ENCODE peak calls at places on chromosomes 1 and 21, in six cellular contexts. T, E, L, N, O and J are unnamed samples. For H3K4me1, the result is how much of the 10 kb centered on the place peaks cover.

GRCh38 chr1:245153081-245153644 is 1.6 kb upstream of the KIF26B start:
- DNase-seq in T (no peak), E (peak), L (peak), N (peak), O (peak), J (peak)

GRCh38 chr1:85952460-85952859 is 204.1 kb downstream of the COL24A1 start:
- DNase-seq in T (no peak), E (no peak), L (no peak), N (peak), O (no peak), J (no peak)

GRCh38 chr1:3245768-3246167 is 176.8 kb downstream of the PRDM16 start:
- DNase-seq in T (no peak), E (no peak), L (no peak), N (no peak), O (no peak), J (no peak)

GRCh38 chr21:26888256-26888655 is 43.0 kb upstream of the ADAMTS1 start:
- DNase-seq in T (no peak), E (no peak), L (no peak), N (no peak), O (no peak), J (no peak)

GRCh38 chr1:162498442-162498785 is 796 bp downstream of the UHMK1 start:
- DNase-seq in T (no peak), E (no peak), L (no peak), N (peak), O (no peak), J (no peak)

GRCh38 chr1:27350673-27351540 is 9.1 kb downstream of the SYTL1 start:
- DNase-seq in T (no peak), E (peak), L (no peak), N (no peak), O (peak), J (peak)

GRCh38 chr1:160099716-160100375 is 1.4 kb upstream of the IGSF8 start:
- DNase-seq in T (no peak), E (no peak), L (no peak), N (no peak), O (no peak), J (no peak)

GRCh38 chr1:109399326-109399957 is 1.7 kb upstream of the SORT1 start:
- DNase-seq in T (no peak), E (no peak), L (no peak), N (peak), O (peak), J (no peak)

GRCh38 chr1:196777603-196778002 is 3.0 kb downstream of the CFHR3 start:
- DNase-seq in T (no peak), E (no peak), L (no peak), N (no peak), O (no peak), J (no peak)

GRCh38 chr1:196774195-196774594 is 445 bp upstream of the CFHR3 start:
- DNase-seq in T (no peak), E (no peak), L (no peak), N (no peak), O (no peak), J (no peak)

GRCh38 chr1:196773713-196774112 is 927 bp upstream of the CFHR3 start:
- DNase-seq in T (no peak), E (no peak), L (no peak), N (no peak), O (no peak), J (no peak)

GRCh38 chr1:196774603-196775002 is at the start of gene CFHR3:
- DNase-seq in T (no peak), E (no peak), L (no peak), N (no peak), O (no peak), J (no peak)

DNA sequence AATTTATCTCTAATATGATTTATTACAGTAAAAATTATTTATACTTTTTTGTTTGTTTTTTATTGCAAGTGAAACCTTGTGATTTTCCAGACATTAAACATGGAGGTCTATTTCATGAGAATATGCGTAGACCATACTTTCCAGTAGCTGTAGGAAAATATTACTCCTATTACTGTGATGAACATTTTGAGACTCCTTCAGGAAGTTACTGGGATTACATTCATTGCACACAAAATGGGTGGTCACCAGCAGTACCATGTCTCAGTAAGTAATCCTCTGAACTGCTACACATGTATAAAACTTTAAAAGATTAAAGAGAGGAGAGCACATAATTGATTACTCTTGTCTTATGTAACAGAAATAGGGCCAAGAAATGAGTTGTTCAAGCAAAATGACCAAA is 4.5 kb downstream of the CFHR3 start:
- DNase-seq in T (no peak), E (no peak), L (no peak), N (no peak), O (no peak), J (no peak)
- TF ChIP-seq CTCF in T (no peak), E (no peak), L (no peak), N (no peak), O (no peak), J (no peak)

GRCh38 chr1:204350857-204351573 is 8.7 kb downstream of the PLEKHA6 start:
- DNase-seq in T (peak), E (peak), L (peak), N (peak), O (peak), J (peak)
- H3K4me3 ChIP-seq in T (peak), E (peak), L (no peak), N (no peak), O (no peak), J (no peak)

GRCh38 chr1:156664949-156665411 is 12.2 kb downstream of the NES start:
- DNase-seq in T (no peak), E (peak), L (peak), N (no peak), O (peak), J (peak)
- H3K4me1 ChIP-seq in T (half or more), E (half or more), L (under half), N (under half), O (half or more), J (under half)

DNA sequence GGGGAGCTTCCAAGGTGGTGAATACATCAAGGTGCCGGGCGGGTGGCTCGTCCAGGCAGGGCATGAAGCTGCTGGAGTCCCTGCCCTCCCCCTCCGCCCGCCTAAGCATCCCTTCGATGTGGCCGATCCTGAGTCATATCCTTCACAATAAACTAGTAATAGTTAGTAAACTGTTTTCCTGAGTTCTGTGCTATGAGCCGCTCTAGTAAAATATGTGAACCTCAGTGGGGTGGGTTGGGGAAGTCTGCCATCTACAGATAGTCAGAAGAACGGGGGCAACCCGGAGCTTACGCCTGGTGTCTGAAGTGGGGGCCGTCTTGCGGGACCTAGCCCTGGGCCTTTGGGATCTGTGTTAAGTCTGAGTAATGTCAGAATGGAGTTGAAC is 21.6 kb downstream of the C2CD2 start:
- DNase-seq in T (no peak), E (no peak), L (no peak), N (no peak), O (no peak), J (no peak)
- TF ChIP-seq CTCF in T (no peak), E (no peak), L (no peak), N (no peak), O (no peak), J (no peak)

GRCh38 chr21:42746240-42746592 is 92.8 kb downstream of the PDE9A start:
- DNase-seq in T (no peak), E (no peak), L (no peak), N (no peak), O (no peak), J (no peak)
- H3K4me3 ChIP-seq in T (no peak), E (no peak), L (no peak), N (no peak), O (peak), J (no peak)